ENCODE peak calls at places on chromosome 17, in nine cellular contexts. E is osteoblast; K is ovary; R is CD8-positive, alpha-beta memory T cell; M is neural progenitor cell; S is adrenal gland; Z is AG10803; Q is heart right ventricle; X is right cardiac atrium. B is an unnamed sample.

GRCh38 chr17:83055911-83056582 is 23.4 kb upstream of the METRNL start:
- DNase-seq in M (peak; percentile 1), Z (peak; percentile 78), X (peak; percentile 39), S (peak; percentile 27), R (no peak), E (peak; percentile 99), Q (no peak), K (no peak), B (peak; percentile 14)

GRCh38 chr17:63675231-63675606 is 24.7 kb downstream of the LIMD2 start:
- DNase-seq in R (no peak), E (peak; percentile 17), M (no peak), K (no peak), Z (no peak), S (no peak), Q (no peak), X (no peak), B (no peak)

GRCh38 chr17:72976971-72977767 is 115.3 kb downstream of the SLC39A11 start:
- DNase-seq in K (peak; percentile 38), Q (peak; percentile 40), Z (peak; percentile 88), S (peak; percentile 68), R (no peak), X (peak; percentile 78), E (peak; percentile 95), M (no peak), B (no peak)

GRCh38 chr17:1509255-1509943 is 7.0 kb downstream of the INPP5K start:
- DNase-seq in Q (no peak), M (no peak), Z (no peak), R (no peak), S (no peak), K (no peak), E (peak; percentile 57), X (no peak), B (no peak)

GRCh38 chr17:231191-231965 is 49.9 kb upstream of the DOC2B start:
- DNase-seq in Q (no peak), Z (no peak), K (no peak), M (no peak), R (no peak), S (no peak), X (peak; percentile 27), E (no peak), B (no peak)

GRCh38 chr17:27601069-27601974 is 29.7 kb upstream of the LGALS9 start:
- DNase-seq in R (peak; percentile 61), S (peak; percentile 92), M (peak; percentile 83), X (peak; percentile 91), E (peak; percentile 97), Q (peak; percentile 71), Z (peak; percentile 75), K (peak; percentile 90), B (peak; percentile 87)

GRCh38 chr17:67628580-67629013 is 89.1 kb upstream of the NOL11 start:
- DNase-seq in M (peak; percentile 19), K (no peak), E (peak; percentile 56), S (peak; percentile 63), Q (peak; percentile 16), Z (no peak), R (no peak), X (peak; percentile 61), B (peak; percentile 78)

GRCh38 chr17:51745993-51746392 is 412.5 kb downstream of the CA10 start:
- DNase-seq in Q (no peak), S (no peak), M (no peak), Z (no peak), K (no peak), E (no peak), R (no peak), X (no peak), B (no peak)

GRCh38 chr17:8056232-8056975 is 17.5 kb downstream of the ALOX15B start:
- DNase-seq in E (peak; percentile 92), X (peak; percentile 64), K (no peak), M (no peak), R (no peak), Q (no peak), Z (peak; percentile 63), S (peak; percentile 63), B (no peak)

GRCh38 chr17:57256708-57257112 is 387 bp downstream of the MSI2 start:
- DNase-seq in X (no peak), S (peak; percentile 62), R (peak; percentile 27), Z (no peak), K (no peak), M (peak; percentile 52), Q (no peak), E (no peak), B (no peak)

GRCh38 chr17:48646183-48647102 is 20.3 kb upstream of the HOXB9 start:
- DNase-seq in K (no peak), S (no peak), M (peak; percentile 42), X (no peak), R (peak; percentile 43), Z (peak; percentile 49), Q (no peak), E (peak; percentile 58), B (peak; percentile 90)

GRCh38 chr17:37465058-37465616 is 24.6 kb upstream of the DUSP14 start:
- DNase-seq in K (no peak), E (peak; percentile 57), Z (peak; percentile 53), R (no peak), Q (no peak), M (no peak), X (no peak), S (no peak), B (no peak)

GRCh38 chr17:48307814-48308411 is 122.1 kb downstream of the SKAP1 start:
- DNase-seq in E (peak; percentile 59), S (peak; percentile 62), X (peak; percentile 60), K (no peak), R (peak; percentile 33), Z (peak; percentile 75), M (peak; percentile 74), Q (peak; percentile 19), B (peak; percentile 33)

GRCh38 chr17:41602524-41602923 is 10.0 kb downstream of the KRT16 start:
- DNase-seq in S (no peak), Q (no peak), K (no peak), X (no peak), R (no peak), Z (no peak), E (no peak), M (no peak), B (no peak)

GRCh38 chr17:38620551-38621277 is 15.0 kb upstream of the SRCIN1 start:
- DNase-seq in X (no peak), R (no peak), K (no peak), M (no peak), E (peak; percentile 43), S (no peak), Q (no peak), Z (no peak), B (no peak)

GRCh38 chr17:2814499-2815341 is 18.5 kb downstream of the RAP1GAP2 start:
- DNase-seq in R (peak; percentile 98), K (no peak), X (peak; percentile 67), Z (no peak), M (no peak), E (peak; percentile 38), S (no peak), Q (no peak), B (no peak)
- H3K4me3 ChIP-seq in R (peak overlapping the region; percentile 68), K (no peak overlapping the region), X (no peak overlapping the region), Z (no peak overlapping the region), M (no peak overlapping the region), E (peak overlapping the region; percentile 7), S (no peak overlapping the region), Q (no peak overlapping the region), B (no peak overlapping the region)

GRCh38 chr17:61411944-61412859 is 12.6 kb downstream of the TBX2 start:
- DNase-seq in E (peak; percentile 98), Q (peak; percentile 89), Z (peak; percentile 71), K (peak; percentile 87), X (peak; percentile 95), S (peak; percentile 84), R (peak; percentile 75), M (peak; percentile 92), B (peak; percentile 98)

GRCh38 chr17:61409301-61410099 is 9.9 kb downstream of the TBX2 start:
- DNase-seq in M (peak; percentile 87), E (peak; percentile 99), Q (peak; percentile 74), R (no peak), Z (peak; percentile 57), S (peak; percentile 67), X (peak; percentile 88), K (peak; percentile 71), B (peak; percentile 92)

GRCh38 chr17:61410100-61410551 is 10.5 kb downstream of the TBX2 start:
- DNase-seq in X (no peak), Z (no peak), S (peak; percentile 26), K (peak; percentile 31), M (no peak), E (no peak), Q (no peak), R (no peak), B (peak; percentile 62)

GRCh38 chr17:61411114-61411943 is 11.7 kb downstream of the TBX2 start:
- DNase-seq in X (peak; percentile 84), K (peak; percentile 66), Z (peak; percentile 58), E (peak; percentile 96), Q (peak; percentile 70), S (peak; percentile 59), M (peak; percentile 87), R (no peak), B (peak; percentile 88)

GRCh38 chr17:61410555-61411089 is 11.0 kb downstream of the TBX2 start:
- DNase-seq in Z (peak; percentile 43), R (peak; percentile 63), K (peak; percentile 83), M (peak; percentile 89), E (peak; percentile 99), S (peak; percentile 74), Q (peak; percentile 87), X (peak; percentile 92), B (peak; percentile 95)
- H3K4me3 ChIP-seq in Z (no peak overlapping the region), R (peak overlapping the region; percentile 47), K (peak overlapping the region; percentile 61), M (peak overlapping the region; percentile 51), E (peak overlapping the region; percentile 84), S (peak overlapping the region; percentile 76), Q (peak overlapping the region; percentile 2), X (peak overlapping the region; percentile 68), B (peak overlapping the region; percentile 68)

GRCh38 chr17:78268960-78269892 is 37.8 kb downstream of the TMEM235 start:
- DNase-seq in X (peak; percentile 44), Z (peak; percentile 18), Q (no peak), S (no peak), M (peak; percentile 43), K (peak; percentile 60), R (no peak), E (peak; percentile 78), B (peak; percentile 85)
- H3K4me3 ChIP-seq in X (no peak overlapping the region), Z (no peak overlapping the region), Q (no peak overlapping the region), S (no peak overlapping the region), M (no peak overlapping the region), K (no peak overlapping the region), R (no peak overlapping the region), E (no peak overlapping the region), B (peak overlapping the region; percentile 22)

GRCh38 chr17:5584383-5584951 is at the start of gene NLRP1:
- DNase-seq in E (peak; percentile 93), X (peak; percentile 97), K (peak; percentile 63), Z (peak; percentile 93), Q (peak; percentile 84), M (no peak), R (peak; percentile 92), S (peak; percentile 78), B (no peak)

GRCh38 chr17:5587431-5588032 is 3.2 kb upstream of the NLRP1 start:
- DNase-seq in X (no peak), R (peak; percentile 73), E (peak; percentile 43), K (peak; percentile 34), Z (peak; percentile 72), M (peak; percentile 85), Q (no peak), S (peak; percentile 59), B (peak; percentile 83)

GRCh38 chr17:5583426-5584382 is 605 bp downstream of the NLRP1 start:
- DNase-seq in S (no peak), Z (peak; percentile 53), R (no peak), E (peak; percentile 86), K (peak; percentile 34), Q (peak; percentile 34), M (no peak), X (peak; percentile 78), B (no peak)

GRCh38 chr17:5584971-5585794 is 874 bp upstream of the NLRP1 start:
- DNase-seq in Q (no peak), S (no peak), Z (peak; percentile 94), M (no peak), E (peak; percentile 83), R (no peak), X (peak; percentile 54), K (no peak), B (no peak)

GRCh38 chr17:5585814-5586558 is 1.7 kb upstream of the NLRP1 start:
- DNase-seq in Z (peak; percentile 25), Q (no peak), X (no peak), M (no peak), S (no peak), E (peak; percentile 35), R (no peak), K (no peak), B (no peak)
- H3K4me3 ChIP-seq in Z (no peak overlapping the region), Q (no peak overlapping the region), X (no peak overlapping the region), M (no peak overlapping the region), S (no peak overlapping the region), E (no peak overlapping the region), R (no peak overlapping the region), K (no peak overlapping the region), B (no peak overlapping the region)